ENCODE peak calls at places on chromosomes 1 and 21, in seven cellular contexts. E, F, U, Y, H, Z and P are unnamed samples.

GRCh38 chr1:172897738-172898137 is 153.0 kb downstream of the TNFSF18 start:
- DNase-seq in E (no peak), F (peak), U (peak), Y (no peak), H (peak), Z (no peak), P (no peak)

GRCh38 chr1:188269956-188270355 is 1441.2 kb downstream of the PLA2G4A start:
- DNase-seq in E (no peak), F (no peak), U (no peak), Y (no peak), H (no peak), Z (no peak), P (no peak)

GRCh38 chr1:201884472-201884871 is 4.2 kb upstream of the SHISA4 start:
- DNase-seq in E (peak), F (no peak), U (no peak), Y (no peak), H (no peak), Z (no peak), P (no peak)

GRCh38 chr1:17635811-17636210 is 96.3 kb downstream of the ARHGEF10L start:
- DNase-seq in E (peak), F (no peak), U (no peak), Y (no peak), H (no peak), Z (no peak), P (peak)

GRCh38 chr21:40765771-40766170 is 81.2 kb downstream of the DSCAM start:
- DNase-seq in E (no peak), F (no peak), U (no peak), Y (no peak), H (no peak), Z (no peak), P (no peak)

GRCh38 chr1:230306158-230306557 is 120.0 kb downstream of the PGBD5 start:
- DNase-seq in E (no peak), F (no peak), U (no peak), Y (no peak), H (no peak), Z (no peak), P (no peak)

GRCh38 chr21:16942703-16943102 is 570.1 kb upstream of the CXADR start:
- DNase-seq in E (no peak), F (no peak), U (peak), Y (no peak), H (peak), Z (peak), P (no peak)

GRCh38 chr1:17866451-17867029 is 111.4 kb downstream of the ACTL8 start:
- DNase-seq in E (peak), F (peak), U (peak), Y (no peak), H (peak), Z (peak), P (no peak)

GRCh38 chr1:222767152-222767571 is 30.2 kb downstream of the FAM177B start:
- DNase-seq in E (no peak), F (no peak), U (no peak), Y (no peak), H (no peak), Z (no peak), P (no peak)

GRCh38 chr1:52632732-52633290 is at the start of gene SHISAL2A:
- DNase-seq in E (peak), F (no peak), U (peak), Y (peak), H (no peak), Z (peak), P (no peak)

GRCh38 chr21:42613756-42614155 is 39.7 kb upstream of the PDE9A start:
- DNase-seq in E (no peak), F (no peak), U (no peak), Y (no peak), H (no peak), Z (no peak), P (no peak)

GRCh38 chr1:61254629-61255323 is 172.4 kb downstream of the NFIA start:
- DNase-seq in E (no peak), F (peak), U (peak), Y (no peak), H (peak), Z (peak), P (no peak)

GRCh38 chr1:115337633-115338456 is at the start of gene NGF:
- DNase-seq in E (peak), F (peak), U (peak), Y (no peak), H (peak), Z (peak), P (peak)

GRCh38 chr1:90725341-90725960 is 8.3 kb upstream of the BARHL2 start:
- DNase-seq in E (no peak), F (no peak), U (no peak), Y (no peak), H (no peak), Z (no peak), P (no peak)

GRCh38 chr1:144101397-144102050 is 129.7 kb upstream of the FAM72C start:
- DNase-seq in E (peak), F (peak), U (no peak), Y (peak), H (no peak), Z (peak), P (peak)

GRCh38 chr1:17013598-17014320 is 2.0 kb upstream of the ATP13A2 start:
- DNase-seq in E (no peak), F (no peak), U (no peak), Y (no peak), H (no peak), Z (no peak), P (no peak)

GRCh38 chr1:145963218-145964019 is 956 bp downstream of the ANKRD34A start:
- DNase-seq in E (no peak), F (peak), U (peak), Y (no peak), H (peak), Z (peak), P (peak)

GRCh38 chr1:210496063-210496462 is 167.4 kb downstream of the HHAT start:
- DNase-seq in E (no peak), F (peak), U (peak), Y (no peak), H (peak), Z (peak), P (no peak)

GRCh38 chr1:156122519-156123355 is 8.2 kb downstream of the LMNA start:
- DNase-seq in E (peak), F (peak), U (peak), Y (peak), H (peak), Z (peak), P (peak)

GRCh38 chr1:89051944-89052312 is 13.1 kb downstream of the GBP1 start:
- DNase-seq in E (no peak), F (no peak), U (no peak), Y (no peak), H (no peak), Z (no peak), P (no peak)
- H3K4me3 ChIP-seq in E (no peak), F (no peak), U (no peak), Y (no peak), H (no peak), Z (no peak), P (no peak)

GRCh38 chr1:225883616-225884265 is 1.6 kb upstream of the TMEM63A start:
- DNase-seq in E (no peak), F (no peak), U (no peak), Y (peak), H (no peak), Z (no peak), P (no peak)
- H3K4me3 ChIP-seq in E (peak), F (no peak), U (no peak), Y (no peak), H (no peak), Z (no peak), P (no peak)

DNA sequence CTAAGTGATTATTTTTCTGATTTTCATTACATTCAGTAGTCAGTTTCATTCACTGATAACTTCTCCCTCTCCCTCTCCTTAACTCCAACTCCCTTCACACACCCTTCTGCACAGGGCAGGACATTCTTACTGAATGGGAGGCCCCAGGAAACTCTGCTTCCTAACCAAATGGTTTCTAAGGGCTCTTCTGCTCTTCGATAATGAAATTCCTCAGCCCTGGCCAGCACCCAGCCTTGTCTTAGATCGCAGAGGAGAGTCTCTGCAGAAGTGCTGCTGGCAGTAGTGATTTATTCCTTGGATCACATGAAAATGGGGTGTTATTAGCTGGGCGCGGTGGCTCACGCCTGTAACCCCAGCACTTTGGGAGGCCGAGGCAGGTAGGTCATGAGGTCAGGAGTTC is 16.4 kb downstream of the PLEKHM2 start:
- DNase-seq in E (no peak), F (peak), U (peak), Y (no peak), H (no peak), Z (no peak), P (no peak)
- H3K4me3 ChIP-seq in E (no peak), F (no peak), U (no peak), Y (no peak), H (no peak), Z (no peak), P (no peak)

GRCh38 chr21:25456672-25457071 is 150.6 kb downstream of the MRPL39 start:
- DNase-seq in E (no peak), F (no peak), U (peak), Y (no peak), H (peak), Z (no peak), P (no peak)
- H3K4me3 ChIP-seq in E (no peak), F (no peak), U (no peak), Y (no peak), H (no peak), Z (no peak), P (no peak)

GRCh38 chr1:19390166-19390850 is 78.2 kb downstream of the SLC66A1 start:
- DNase-seq in E (no peak), F (no peak), U (no peak), Y (no peak), H (no peak), Z (no peak), P (no peak)
- H3K4me3 ChIP-seq in E (no peak), F (peak), U (no peak), Y (no peak), H (no peak), Z (no peak), P (no peak)

GRCh38 chr1:234613128-234613875 is 3.3 kb upstream of the IRF2BP2 start:
- DNase-seq in E (no peak), F (peak), U (peak), Y (no peak), H (peak), Z (peak), P (peak)
- H3K4me3 ChIP-seq in E (peak), F (peak), U (peak), Y (peak), H (peak), Z (peak), P (no peak)

DNA sequence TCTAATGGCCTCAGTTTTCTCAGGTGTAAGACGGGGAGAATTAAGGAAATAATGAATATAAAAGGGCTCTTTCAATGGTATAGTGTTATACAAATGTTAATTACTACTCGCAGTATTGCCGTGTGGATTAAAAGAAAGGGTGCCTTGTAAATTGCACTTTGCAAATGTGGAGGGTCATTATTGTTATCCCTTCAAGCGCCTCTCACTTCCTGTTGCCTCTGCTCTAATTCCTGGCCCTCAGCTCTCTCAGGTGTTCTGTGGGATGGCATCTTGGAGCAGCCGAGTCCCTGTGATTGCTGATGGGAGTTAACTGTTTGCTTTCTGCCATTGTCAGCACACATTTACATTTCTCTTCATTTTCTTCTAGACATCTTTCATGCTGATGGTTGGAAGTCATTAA is 7.1 kb upstream of the S100A11 start:
- DNase-seq in E (no peak), F (no peak), U (no peak), Y (no peak), H (no peak), Z (no peak), P (no peak)
- H3K4me3 ChIP-seq in E (no peak), F (no peak), U (no peak), Y (no peak), H (no peak), Z (no peak), P (no peak)

GRCh38 chr1:58887059-58887458 is 103.2 kb upstream of the JUN start:
- DNase-seq in E (no peak), F (peak), U (peak), Y (no peak), H (no peak), Z (peak), P (no peak)
- H3K4me3 ChIP-seq in E (no peak), F (no peak), U (no peak), Y (no peak), H (no peak), Z (no peak), P (no peak)

GRCh38 chr1:72623299-72623708 is 341.0 kb upstream of the NEGR1 start:
- DNase-seq in E (no peak), F (peak), U (peak), Y (no peak), H (peak), Z (peak), P (no peak)
- H3K4me3 ChIP-seq in E (no peak), F (peak), U (peak), Y (no peak), H (peak), Z (peak), P (no peak)